ENCODE peak calls at places on chromosomes 13 and 19, in seven cellular contexts. R is right cardiac atrium, N is aorta, K is lower lobe of right lung, Y is gastrocnemius medialis, G is pancreas, B is left lung. L is an unnamed sample.

GRCh38 chr19:16969127-16969526 is 57.5 kb downstream of the CPAMD8 start:
- ATAC-seq in K (peak; percentile 65), B (peak; percentile 37), R (no peak), Y (peak; percentile 11), G (no peak), N (no peak), L (no peak)

GRCh38 chr19:11578342-11579142 is 1.1 kb upstream of the ACP5 start:
- ATAC-seq in K (peak; percentile 71), B (peak; percentile 69), G (peak; percentile 67), R (peak; percentile 49), Y (no peak), N (peak; percentile 30), L (peak; percentile 44)

GRCh38 chr13:100581504-100581903 is 7.1 kb downstream of the GGACT start:
- ATAC-seq in N (no peak), Y (no peak), K (no peak), G (no peak), R (no peak), B (no peak), L (no peak)

GRCh38 chr19:31427857-31428256 is 78.6 kb upstream of the TSHZ3 start:
- ATAC-seq in Y (no peak), N (no peak), B (peak; percentile 62), R (no peak), K (no peak), G (no peak), L (no peak)

GRCh38 chr19:18609717-18610051 is 3.0 kb upstream of the TMEM59L start:
- ATAC-seq in K (peak; percentile 28), Y (no peak), N (no peak), G (no peak), R (no peak), B (peak; percentile 60), L (no peak)

GRCh38 chr13:26299168-26299788 is 45.3 kb downstream of the CDK8 start:
- ATAC-seq in N (no peak), R (no peak), G (no peak), Y (no peak), B (peak; percentile 33), K (no peak), L (no peak)

GRCh38 chr19:8004723-8005513 is 523 bp downstream of the ELAVL1 start:
- ATAC-seq in K (peak; percentile 16), G (no peak), B (peak; percentile 4), N (peak; percentile 3), R (no peak), Y (peak; percentile 11), L (peak; percentile 64)

GRCh38 chr19:55563261-55563690 is 17.4 kb downstream of the ZNF579 start:
- ATAC-seq in Y (peak; percentile 95), B (peak; percentile 77), K (peak; percentile 62), N (no peak), R (peak; percentile 91), G (peak; percentile 93), L (peak; percentile 43)

GRCh38 chr19:2529473-2529918 is 53.6 kb downstream of the GADD45B start:
- ATAC-seq in Y (peak; percentile 91), B (peak; percentile 46), G (peak; percentile 34), K (peak; percentile 61), N (no peak), R (no peak), L (peak; percentile 30)

GRCh38 chr19:40689339-40690049 is 957 bp downstream of the NUMBL start:
- ATAC-seq in N (no peak), R (no peak), K (no peak), B (no peak), G (no peak), Y (no peak), L (no peak)

GRCh38 chr13:88919970-88920628 is 1248.9 kb downstream of the SLITRK5 start:
- ATAC-seq in Y (no peak), G (no peak), R (no peak), K (no peak), N (no peak), B (no peak), L (no peak)

GRCh38 chr13:112101360-112101930 is 34.5 kb downstream of the SOX1 start:
- ATAC-seq in G (no peak), R (no peak), Y (no peak), K (no peak), N (no peak), B (no peak), L (no peak)
- H3K27me3 ChIP-seq in G (peaks cover 44% of the 10 kb centered on the region), R (no peaks in the 10 kb centered on the region), Y (peaks cover 30% of the 10 kb centered on the region), K (peaks cover 69% of the 10 kb centered on the region), N (no peaks in the 10 kb centered on the region), B (peaks cover 99% of the 10 kb centered on the region), L (peaks cover 88% of the 10 kb centered on the region)

GRCh38 chr13:30618186-30618937 is 642 bp downstream of the USPL1 start:
- ATAC-seq in Y (peak; percentile 0), R (no peak), K (no peak), G (no peak), B (no peak), N (no peak), L (no peak)
- H3K27ac ChIP-seq in Y (peak overlapping the region; percentile 91), R (peak overlapping the region; percentile 82), K (peak overlapping the region; percentile 99), G (peak overlapping the region; percentile 100), B (peak overlapping the region; percentile 100), N (no peak overlapping the region), L (peak overlapping the region; percentile 98)

DNA sequence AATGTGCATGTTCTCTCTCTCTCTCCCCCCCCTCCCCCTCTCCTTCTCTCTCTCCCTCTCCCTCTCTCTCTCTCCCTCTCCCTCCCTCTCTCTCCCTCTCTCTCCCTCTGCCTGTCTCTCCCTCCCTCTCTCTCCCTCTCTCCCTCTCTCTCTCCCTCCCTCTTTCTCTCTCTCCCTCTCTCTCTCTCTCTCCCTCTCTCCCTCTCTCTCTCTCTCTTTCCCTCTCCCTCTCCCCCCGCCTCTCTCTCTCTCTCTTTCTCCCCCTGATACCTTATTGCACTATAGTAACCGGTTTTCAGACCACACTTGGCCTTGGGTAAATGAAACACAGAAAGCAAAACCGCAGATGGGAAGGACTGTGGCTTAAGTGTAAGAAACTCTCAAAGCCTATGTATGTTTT is 34.7 kb upstream of the SPACA7 start:
- ATAC-seq in R (no peak), K (no peak), N (no peak), B (no peak), Y (no peak), G (no peak), L (no peak)
- H3K27me3 ChIP-seq in R (no peaks in the 10 kb centered on the region), K (peaks cover 42% of the 10 kb centered on the region), N (no peaks in the 10 kb centered on the region), B (peaks cover 55% of the 10 kb centered on the region), Y (peaks cover 22% of the 10 kb centered on the region), G (peaks cover 5% of the 10 kb centered on the region), L (peaks cover 68% of the 10 kb centered on the region)

DNA sequence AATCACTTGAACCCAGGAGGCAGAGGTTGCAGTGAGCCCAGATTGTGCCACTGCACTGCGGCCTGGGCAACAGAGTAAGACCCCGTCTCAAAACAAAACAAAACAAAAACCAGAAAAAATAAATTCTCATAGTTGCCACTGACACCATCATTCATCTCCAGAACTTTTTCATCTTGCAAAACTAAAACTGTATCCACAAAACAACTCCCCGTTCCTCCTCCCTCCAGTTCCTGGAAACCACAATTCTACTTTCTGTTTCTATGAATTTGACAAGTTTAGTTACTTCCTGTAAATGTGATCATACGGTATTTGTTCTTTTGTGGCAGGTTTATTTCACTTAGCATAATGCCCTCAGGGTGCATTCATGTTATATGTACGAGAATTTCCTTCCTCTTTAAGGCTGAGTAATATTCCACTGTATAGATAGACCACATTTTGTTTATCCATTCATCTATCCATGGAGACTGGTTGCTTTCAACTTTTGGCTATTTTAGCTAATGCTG is 13.2 kb upstream of the ADGRE5 start:
- ATAC-seq in Y (no peak), G (no peak), B (no peak), N (no peak), R (no peak), K (peak; percentile 31), L (no peak)
- H3K27ac ChIP-seq in Y (no peak overlapping the region), G (no peak overlapping the region), B (no peak overlapping the region), N (no peak overlapping the region), R (no peak overlapping the region), K (peak overlapping the region; percentile 83), L (no peak overlapping the region)

GRCh38 chr19:35925501-35925900 is 10.7 kb upstream of the LRFN3 start:
- ATAC-seq in N (no peak), K (no peak), Y (no peak), R (no peak), G (no peak), B (no peak), L (no peak)
- H3K27me3 ChIP-seq in N (no peaks in the 10 kb centered on the region), K (peaks cover 8% of the 10 kb centered on the region), Y (peaks cover 4% of the 10 kb centered on the region), R (no peaks in the 10 kb centered on the region), G (no peaks in the 10 kb centered on the region), B (peaks cover 30% of the 10 kb centered on the region), L (peaks cover 3% of the 10 kb centered on the region)